ENCODE peak calls at places on chromosome 15, in seven cellular contexts. H, A, G, J, B, V and L are unnamed samples.

GRCh38 chr15:35738370-35738769 is 192.4 kb upstream of the DPH6 start:
- DNase-seq in H (peak), A (no peak), G (no peak), J (no peak), B (no peak), V (no peak), L (no peak)

GRCh38 chr15:48250640-48251076 is 44.6 kb downstream of the SLC12A1 start:
- DNase-seq in H (peak), A (peak), G (peak), J (peak), B (peak), V (peak), L (peak)

GRCh38 chr15:20340331-20340811 is 201.2 kb downstream of the GOLGA6L6 start:
- DNase-seq in H (no peak), A (no peak), G (no peak), J (peak), B (peak), V (no peak), L (peak)

GRCh38 chr15:94844533-94845390 is 613.4 kb downstream of the MCTP2 start:
- DNase-seq in H (no peak), A (no peak), G (no peak), J (peak), B (peak), V (peak), L (no peak)

GRCh38 chr15:100987143-100987542 is 68.0 kb downstream of the LRRK1 start:
- DNase-seq in H (no peak), A (no peak), G (no peak), J (no peak), B (no peak), V (no peak), L (no peak)

GRCh38 chr15:72338617-72339321 is 18.8 kb upstream of the CELF6 start:
- DNase-seq in H (no peak), A (no peak), G (no peak), J (no peak), B (no peak), V (no peak), L (no peak)

GRCh38 chr15:87851497-87851896 is 405.0 kb downstream of the NTRK3 start:
- DNase-seq in H (no peak), A (no peak), G (no peak), J (no peak), B (no peak), V (no peak), L (no peak)

GRCh38 chr15:70269991-70270751 is 172.5 kb upstream of the TLE3 start:
- DNase-seq in H (no peak), A (no peak), G (no peak), J (no peak), B (no peak), V (no peak), L (no peak)

GRCh38 chr15:69819371-69819770 is 278.3 kb downstream of the TLE3 start:
- DNase-seq in H (no peak), A (no peak), G (no peak), J (no peak), B (no peak), V (no peak), L (no peak)

GRCh38 chr15:91263632-91264477 is 163.8 kb downstream of the SV2B start:
- DNase-seq in H (no peak), A (no peak), G (no peak), J (no peak), B (no peak), V (no peak), L (peak)

GRCh38 chr15:68469162-68470048 is 37.4 kb upstream of the ITGA11 start:
- DNase-seq in H (no peak), A (no peak), G (no peak), J (no peak), B (no peak), V (no peak), L (no peak)

GRCh38 chr15:65666257-65666656 is 44.5 kb downstream of the SLC24A1 start:
- DNase-seq in H (no peak), A (no peak), G (no peak), J (no peak), B (no peak), V (no peak), L (no peak)

GRCh38 chr15:32864051-32864450 is 146.2 kb downstream of the GREM1 start:
- DNase-seq in H (no peak), A (no peak), G (no peak), J (no peak), B (no peak), V (no peak), L (no peak)

GRCh38 chr15:95227235-95227634 is 995.9 kb downstream of the MCTP2 start:
- DNase-seq in H (no peak), A (no peak), G (no peak), J (no peak), B (no peak), V (no peak), L (no peak)

GRCh38 chr15:77031376-77032050 is 36.6 kb downstream of the PSTPIP1 start:
- DNase-seq in H (no peak), A (no peak), G (no peak), J (no peak), B (peak), V (peak), L (peak)

GRCh38 chr15:68230157-68231100 is 901 bp upstream of the CLN6 start:
- DNase-seq in H (no peak), A (no peak), G (peak), J (no peak), B (peak), V (no peak), L (peak)

GRCh38 chr15:63015618-63016017 is 26.9 kb upstream of the TPM1 start:
- DNase-seq in H (no peak), A (no peak), G (no peak), J (no peak), B (no peak), V (no peak), L (no peak)

GRCh38 chr15:26892119-26892518 is 25.3 kb downstream of the GABRA5 start:
- DNase-seq in H (no peak), A (no peak), G (no peak), J (no peak), B (peak), V (no peak), L (no peak)

GRCh38 chr15:50416920-50417319 is 7.3 kb upstream of the USP8 start:
- DNase-seq in H (no peak), A (no peak), G (no peak), J (no peak), B (no peak), V (no peak), L (no peak)

GRCh38 chr15:40536501-40536900 is 28.3 kb downstream of the CCDC32 start:
- DNase-seq in H (no peak), A (no peak), G (no peak), J (no peak), B (no peak), V (no peak), L (no peak)

GRCh38 chr15:65395567-65396185 is 17.9 kb upstream of the IGDCC3 start:
- DNase-seq in H (no peak), A (no peak), G (no peak), J (no peak), B (peak), V (no peak), L (no peak)

GRCh38 chr15:81820236-81820635 is 225.6 kb downstream of the MEX3B start:
- DNase-seq in H (no peak), A (no peak), G (no peak), J (no peak), B (no peak), V (no peak), L (no peak)

GRCh38 chr15:94383041-94383440 is 151.7 kb downstream of the MCTP2 start:
- DNase-seq in H (no peak), A (no peak), G (no peak), J (no peak), B (no peak), V (no peak), L (no peak)

DNA sequence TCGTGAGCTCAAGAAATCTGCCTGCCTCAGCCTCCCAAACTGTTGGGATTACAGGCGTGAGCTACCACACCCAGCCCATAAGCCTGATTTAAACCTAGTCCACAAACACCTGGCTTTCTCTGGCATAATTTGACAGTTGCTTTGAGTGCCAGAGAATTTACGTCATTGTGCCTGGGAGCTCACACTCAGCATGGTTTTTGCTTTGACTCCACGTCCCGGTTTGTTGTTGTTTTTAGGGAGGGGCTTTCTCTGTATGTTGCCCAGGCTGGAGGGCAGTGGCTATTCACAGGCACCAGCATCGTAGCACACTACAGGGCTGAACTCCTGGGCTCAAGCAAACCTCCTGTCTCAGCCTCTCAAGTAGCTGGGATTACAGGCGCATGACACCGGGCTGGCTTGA is 32.6 kb downstream of the CEMIP start:
- DNase-seq in H (no peak), A (no peak), G (no peak), J (no peak), B (no peak), V (no peak), L (no peak)
- TF ChIP-seq JUND in H (no peak), A (no peak), G (no peak), J (no peak), B (no peak), V (no peak), L (no peak)

GRCh38 chr15:64045774-64046346 is 425 bp downstream of the DAPK2 start:
- DNase-seq in H (no peak), A (no peak), G (no peak), J (no peak), B (peak), V (no peak), L (peak)
- TF ChIP-seq JUND in H (no peak), A (no peak), G (no peak), J (no peak), B (no peak), V (no peak), L (no peak)

GRCh38 chr15:80173022-80173759 is 20.4 kb downstream of the FAH start:
- DNase-seq in H (peak), A (peak), G (no peak), J (peak), B (peak), V (peak), L (peak)
- TF ChIP-seq JUND in H (no peak), A (no peak), G (no peak), J (no peak), B (no peak), V (no peak), L (no peak)

GRCh38 chr15:92634641-92635272 is 20.8 kb downstream of the FAM174B start:
- DNase-seq in H (no peak), A (no peak), G (no peak), J (no peak), B (no peak), V (no peak), L (no peak)
- TF ChIP-seq JUND in H (no peak), A (no peak), G (no peak), J (no peak), B (no peak), V (no peak), L (no peak)

DNA sequence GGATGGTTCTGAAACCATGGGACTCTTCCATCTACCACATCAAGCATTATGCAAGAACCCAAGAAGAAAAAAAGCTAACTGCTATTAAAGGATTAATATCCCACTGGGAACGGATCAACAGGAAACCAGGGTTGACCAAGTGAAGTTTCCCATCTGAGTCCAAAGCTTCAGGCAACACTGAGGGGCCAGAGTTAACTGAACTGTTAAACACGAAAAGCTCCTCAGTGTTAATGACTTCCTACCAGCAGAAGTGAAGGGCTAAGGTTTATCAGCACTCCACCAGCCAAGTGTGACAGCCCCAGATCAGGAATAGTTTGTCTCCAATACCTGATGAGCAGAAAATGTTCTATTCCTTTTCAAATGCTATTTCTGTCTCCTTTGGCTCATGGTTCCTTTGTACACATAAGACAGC is 36.7 kb downstream of the PTPN9 start:
- DNase-seq in H (no peak), A (no peak), G (no peak), J (no peak), B (no peak), V (no peak), L (no peak)
- TF ChIP-seq JUND in H (no peak), A (no peak), G (no peak), J (no peak), B (no peak), V (no peak), L (no peak)

DNA sequence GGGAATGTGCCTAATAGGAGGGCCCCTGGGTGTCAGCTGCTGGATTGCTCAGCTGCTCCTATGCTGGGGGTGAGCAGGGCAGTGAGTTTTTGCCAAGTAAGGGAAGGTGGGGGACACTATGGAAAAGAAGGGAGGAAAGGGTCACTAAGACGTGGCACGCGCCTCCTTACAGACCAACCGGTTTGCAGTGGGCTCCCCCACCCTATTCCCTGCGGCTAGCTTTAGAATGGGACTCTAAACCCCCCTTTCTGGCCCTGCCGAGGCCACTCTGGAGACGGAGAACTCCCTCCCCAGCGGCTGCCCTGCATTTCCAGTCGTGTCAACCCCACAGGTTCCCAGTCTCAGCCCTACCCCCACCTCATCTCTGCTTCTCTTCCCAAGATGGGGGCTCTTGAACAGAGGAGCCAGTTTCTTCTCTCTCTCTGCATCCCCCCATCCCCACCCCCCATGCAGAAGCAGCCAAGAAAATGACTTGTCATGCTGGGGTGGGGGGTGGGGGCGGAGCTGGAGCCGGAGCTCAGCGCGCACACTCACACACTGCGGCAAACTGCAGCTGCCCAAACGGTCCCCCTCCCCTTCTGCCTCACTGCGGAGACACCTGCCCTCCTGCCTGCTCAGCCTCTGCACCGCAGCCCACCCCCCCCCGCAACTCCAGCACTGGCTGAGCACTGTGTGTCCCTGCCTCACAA is 809 bp downstream of the MAP1A start:
- DNase-seq in H (no peak), A (no peak), G (no peak), J (peak), B (peak), V (no peak), L (peak)
- TF ChIP-seq JUND in H (no peak), A (no peak), G (no peak), J (no peak), B (no peak), V (no peak), L (no peak)

GRCh38 chr15:96424674-96425073 is 94.2 kb downstream of the NR2F2 start:
- DNase-seq in H (no peak), A (no peak), G (no peak), J (no peak), B (no peak), V (no peak), L (no peak)

GRCh38 chr15:96431787-96432186 is 101.3 kb downstream of the NR2F2 start:
- DNase-seq in H (no peak), A (no peak), G (no peak), J (no peak), B (no peak), V (no peak), L (no peak)

DNA sequence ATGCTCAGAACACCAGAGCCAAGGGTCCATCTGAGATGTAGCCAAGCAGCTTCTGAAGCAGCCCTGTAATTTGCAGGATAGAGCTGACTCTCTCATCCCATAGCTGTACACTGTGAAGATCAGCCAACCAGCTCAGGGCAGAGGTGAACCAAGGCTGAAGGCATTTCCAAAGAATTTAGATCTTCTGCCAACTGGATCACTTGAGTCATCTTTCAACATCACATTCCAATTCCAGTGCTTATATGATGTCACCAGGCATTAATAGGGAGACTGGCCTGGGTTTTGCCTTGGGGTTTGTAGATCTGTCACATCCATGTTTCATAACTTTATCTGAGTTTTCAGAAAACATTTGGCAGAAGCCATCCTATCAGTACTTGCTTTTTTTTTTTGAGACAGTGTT is 98.2 kb downstream of the NR2F2 start:
- DNase-seq in H (no peak), A (no peak), G (no peak), J (no peak), B (no peak), V (no peak), L (peak)
- TF ChIP-seq JUND in H (no peak), A (no peak), G (no peak), J (no peak), B (no peak), V (no peak), L (no peak)